ENCODE peak calls at places on chromosomes 12 and 14, in eight cellular contexts. R is A172, T is progenitor cell of endocrine pancreas, F is posterior cingulate gyrus, G is HT-29, O is mucosa of descending colon, Z is osteocyte, I is endothelial cell. V is an unnamed sample.

GRCh38 chr12:110578522-110579238 is 4.4 kb downstream of the PPTC7 start:
- DNase-seq in Z (no peak), R (no peak), F (no peak), T (no peak), G (no peak), O (no peak), I (no peak), V (no peak)

GRCh38 chr12:68893741-68894140 is 39.2 kb downstream of the CPM start:
- DNase-seq in F (no peak), R (no peak), G (no peak), O (no peak), Z (peak; percentile 56), T (no peak), I (no peak), V (no peak)

GRCh38 chr14:57962293-57962996 is 96.6 kb upstream of the SLC35F4 start:
- DNase-seq in R (no peak), F (no peak), Z (no peak), I (peak; percentile 22), O (no peak), T (peak; percentile 16), G (no peak), V (no peak)

GRCh38 chr12:54411398-54412241 is 7.4 kb downstream of the ITGA5 start:
- DNase-seq in I (no peak), R (peak; percentile 97), O (no peak), T (no peak), G (no peak), F (peak; percentile 80), Z (no peak), V (no peak)

GRCh38 chr14:61147898-61148549 is 133.1 kb downstream of the TMEM30B start:
- DNase-seq in Z (peak; percentile 88), T (no peak), R (peak; percentile 92), F (peak; percentile 92), O (no peak), G (no peak), I (no peak), V (peak; percentile 66)

GRCh38 chr14:57833304-57833703 is 32.6 kb downstream of the SLC35F4 start:
- DNase-seq in I (no peak), R (peak; percentile 94), O (no peak), T (no peak), F (no peak), G (no peak), Z (no peak), V (no peak)

GRCh38 chr14:102726191-102726949 is 50.9 kb upstream of the TRAF3 start:
- DNase-seq in F (no peak), T (no peak), O (no peak), R (no peak), G (no peak), Z (peak; percentile 65), I (no peak), V (no peak)

GRCh38 chr14:29763342-29763858 is 164.2 kb downstream of the PRKD1 start:
- DNase-seq in O (no peak), R (no peak), F (no peak), Z (no peak), T (no peak), G (no peak), I (no peak), V (no peak)

GRCh38 chr12:76083246-76083735 is 1.2 kb downstream of the NAP1L1 start:
- DNase-seq in I (no peak), R (no peak), Z (no peak), T (no peak), G (peak; percentile 6), F (no peak), O (no peak), V (no peak)

GRCh38 chr14:77985235-77985634 is 184.9 kb upstream of the NRXN3 start:
- DNase-seq in G (no peak), I (no peak), O (no peak), Z (peak; percentile 40), F (no peak), R (peak; percentile 34), T (no peak), V (no peak)

V was measured in NCI-H2107.